ENCODE peak calls at places on chromosomes 11 and 22, in seven cellular contexts. O is astrocyte of the spinal cord, U is AG10803, I is HFF-Myc, N is SJCRH30, J is tibial artery, S is ovary. X is an unnamed sample.

GRCh38 chr22:49699928-49700498 is 127.7 kb downstream of the BRD1 start:
- DNase-seq in J (peak), N (no peak), U (no peak), I (no peak), O (no peak), S (no peak), X (no peak)

GRCh38 chr11:58531865-58532341 is 24.0 kb upstream of the OR5B21 start:
- DNase-seq in S (no peak), O (no peak), I (no peak), U (no peak), N (no peak), J (no peak), X (no peak)

GRCh38 chr22:48347311-48347710 is 1480.4 kb downstream of the BRD1 start:
- DNase-seq in U (no peak), N (no peak), I (no peak), O (no peak), J (no peak), S (no peak), X (no peak)

GRCh38 chr11:75319035-75319877 is 32.2 kb downstream of the ARRB1 start:
- DNase-seq in N (no peak), S (no peak), I (no peak), O (no peak), J (no peak), U (no peak), X (no peak)

GRCh38 chr11:115659061-115659963 is 155.1 kb upstream of the CADM1 start:
- DNase-seq in O (peak), J (no peak), U (no peak), N (no peak), S (peak), I (no peak), X (no peak)

GRCh38 chr22:17562906-17563870 is at the start of gene SLC25A18:
- DNase-seq in I (no peak), O (no peak), U (peak), J (peak), N (peak), S (no peak), X (peak)

GRCh38 chr11:14358729-14359439 is at the start of gene RRAS2:
- DNase-seq in J (peak), S (peak), N (peak), U (peak), O (peak), I (no peak), X (no peak)

GRCh38 chr11:117950999-117951961 is 22.1 kb upstream of the TMPRSS13 start:
- DNase-seq in U (no peak), O (no peak), J (no peak), N (no peak), S (no peak), I (no peak), X (no peak)

GRCh38 chr11:114262681-114263509 is 33.3 kb upstream of the NNMT start:
- DNase-seq in U (peak), I (no peak), N (peak), J (no peak), O (peak), S (no peak), X (no peak)

GRCh38 chr11:64553554-64554201 is 37.3 kb upstream of the SLC22A12 start:
- DNase-seq in S (peak), U (peak), I (peak), O (peak), J (peak), N (peak), X (no peak)

GRCh38 chr11:3160252-3161031 is 4.7 kb downstream of the OSBPL5 start:
- DNase-seq in U (peak), O (peak), J (peak), I (peak), N (peak), S (peak), X (peak)

GRCh38 chr22:44816141-44816540 is 63.8 kb downstream of the ARHGAP8 start:
- DNase-seq in N (no peak), U (no peak), O (no peak), S (no peak), J (no peak), I (no peak), X (no peak)

GRCh38 chr11:18005376-18006129 is 7.3 kb downstream of the SERGEF start:
- DNase-seq in I (no peak), J (no peak), U (peak), O (no peak), S (no peak), N (no peak), X (no peak)

GRCh38 chr11:78230161-78230877 is 41.6 kb downstream of the USP35 start:
- DNase-seq in I (no peak), S (no peak), N (peak), O (no peak), U (no peak), J (no peak), X (no peak)

GRCh38 chr11:18203723-18204122 is 31.1 kb downstream of the MRGPRX4 start:
- DNase-seq in N (peak), U (no peak), O (peak), S (no peak), I (peak), J (no peak), X (no peak)

DNA sequence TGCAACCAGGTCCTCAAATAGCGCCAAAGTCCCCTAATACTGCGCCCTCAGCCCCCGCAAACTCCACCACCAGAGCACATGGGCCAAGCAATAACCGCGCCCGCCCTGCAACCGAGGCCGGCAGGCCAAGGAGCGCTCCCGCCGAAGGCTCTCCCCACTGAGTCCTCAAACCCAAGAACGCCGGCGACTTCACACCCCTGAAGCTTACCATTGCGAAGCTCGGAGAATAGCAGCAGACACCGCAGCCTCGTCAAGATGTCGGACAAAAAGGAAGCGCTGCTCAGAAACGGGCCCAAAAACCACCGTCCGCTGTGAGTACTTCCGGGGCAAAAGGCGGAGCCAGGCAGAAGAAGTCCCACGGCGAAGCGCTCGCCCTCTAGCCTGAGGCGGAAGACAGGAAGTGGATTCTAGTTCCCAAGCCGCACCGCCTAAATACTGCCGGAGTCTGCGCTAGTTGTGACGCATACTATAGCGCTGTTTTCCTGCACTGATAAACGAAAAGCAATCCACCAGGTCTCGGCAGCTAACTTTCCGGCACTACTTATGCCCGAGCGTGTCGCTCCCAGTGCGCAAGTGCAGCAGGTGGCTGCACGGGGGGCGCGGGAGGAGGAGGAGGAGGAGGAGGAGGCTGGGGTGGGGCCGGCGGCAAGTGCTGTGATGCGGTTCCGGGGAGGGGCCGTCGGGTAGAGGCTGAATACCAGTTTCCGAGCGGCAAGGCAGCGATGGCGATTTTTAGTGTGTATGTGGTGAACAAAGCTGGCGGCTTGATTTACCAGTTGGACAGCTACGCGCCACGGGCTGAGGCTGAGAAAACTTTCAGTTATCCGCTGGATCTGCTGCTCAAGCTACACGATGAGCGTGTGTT is at the start of the genes RPS25 and TRAPPC4:
- DNase-seq in J (peak), O (peak), I (peak), U (peak), S (peak), N (peak), X (peak)
- H3K4me3 ChIP-seq in J (peak), O (peak), I (peak), U (peak), S (peak), N (peak), X (peak)

DNA sequence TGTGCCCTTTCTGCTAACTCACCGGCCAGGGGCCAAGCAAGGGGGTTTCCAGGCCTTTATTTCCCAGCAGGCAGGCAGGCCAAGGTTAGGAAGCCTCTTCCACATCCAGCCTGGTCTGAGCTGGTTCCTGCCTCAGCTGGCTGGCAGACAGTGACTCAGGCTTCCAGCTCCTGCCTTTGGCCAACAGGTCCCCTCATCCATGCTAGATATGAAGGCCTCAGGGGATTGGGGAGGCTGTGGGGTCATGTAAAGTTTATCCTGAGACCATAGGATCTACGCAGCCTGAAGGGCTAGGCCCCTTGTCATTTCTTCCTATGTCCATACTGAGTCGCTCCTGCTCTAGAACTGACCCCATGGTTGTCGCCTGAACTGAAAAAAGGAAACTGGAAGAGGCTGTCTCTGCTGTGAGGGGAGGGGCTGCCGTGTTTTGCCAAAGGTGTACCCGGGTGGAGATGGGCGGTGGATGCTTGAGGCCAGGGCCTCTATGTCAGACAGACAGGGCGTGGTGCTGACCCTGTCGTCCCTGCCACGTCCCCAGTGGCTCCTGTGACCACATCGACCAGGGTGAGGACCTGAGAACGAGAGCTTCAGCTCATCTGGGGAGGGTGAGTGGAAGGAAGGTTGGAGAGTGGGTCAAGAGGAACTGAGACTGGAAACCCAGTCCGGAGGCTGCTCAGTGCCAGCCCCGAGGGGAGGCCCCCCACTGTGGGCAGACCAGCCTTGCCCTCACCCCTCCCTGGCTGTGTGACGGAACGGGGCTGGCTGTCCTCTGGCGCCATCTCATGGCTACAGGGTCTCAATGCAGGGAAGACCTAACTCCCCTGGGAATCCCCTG is 17.0 kb downstream of the P2RY6 start:
- DNase-seq in U (peak), I (no peak), O (peak), J (peak), N (peak), S (peak), X (no peak)
- H3K4me3 ChIP-seq in U (no peak), I (no peak), O (no peak), J (peak), N (peak), S (no peak), X (no peak)

GRCh38 chr22:20436309-20437252 is 1.0 kb downstream of the SCARF2 start:
- DNase-seq in J (peak), U (peak), O (peak), N (peak), S (peak), I (no peak), X (no peak)
- H3K4me3 ChIP-seq in J (peak), U (peak), O (peak), N (peak), S (peak), I (peak), X (peak)

DNA sequence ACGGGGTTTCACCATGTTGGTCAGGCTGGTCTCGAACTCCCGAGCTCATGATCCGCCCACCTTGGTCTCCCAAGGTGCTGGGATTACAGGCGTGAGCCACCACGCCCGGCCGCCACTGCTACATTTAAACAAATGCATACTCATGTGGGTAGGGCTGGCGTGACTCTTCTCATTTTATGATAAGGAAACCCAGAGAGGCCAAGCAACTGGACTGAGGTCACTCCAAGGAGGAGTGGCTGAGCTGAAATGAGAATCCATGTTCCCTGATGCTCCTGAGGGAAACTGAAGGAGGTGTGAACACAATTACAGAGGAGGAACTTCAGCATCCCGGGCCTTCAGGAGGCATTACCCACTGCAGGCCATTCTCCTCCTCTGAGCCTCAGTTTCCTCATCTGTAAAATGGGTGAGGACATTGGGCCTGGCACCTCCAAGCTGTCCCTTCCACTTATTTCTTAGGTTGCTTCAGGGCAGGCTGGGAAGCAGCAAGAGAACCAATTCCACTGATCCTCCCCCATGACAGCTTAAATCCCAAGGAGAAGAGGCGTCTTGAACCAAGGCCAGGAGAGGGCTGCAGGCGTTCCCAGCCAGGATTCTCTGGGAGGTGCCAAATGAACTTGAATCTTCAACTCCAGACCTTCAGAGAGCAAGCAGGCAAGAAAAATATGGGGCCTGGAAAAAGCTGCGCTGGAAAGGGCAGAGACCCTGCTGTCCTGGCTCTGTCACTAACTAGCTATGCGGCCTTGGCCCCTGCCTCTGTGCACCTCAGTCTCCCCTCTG is 2.9 kb downstream of the TST start:
- DNase-seq in O (no peak), S (no peak), U (no peak), N (no peak), I (no peak), J (no peak), X (no peak)
- H3K4me3 ChIP-seq in O (no peak), S (no peak), U (no peak), N (no peak), I (no peak), J (no peak), X (no peak)

DNA sequence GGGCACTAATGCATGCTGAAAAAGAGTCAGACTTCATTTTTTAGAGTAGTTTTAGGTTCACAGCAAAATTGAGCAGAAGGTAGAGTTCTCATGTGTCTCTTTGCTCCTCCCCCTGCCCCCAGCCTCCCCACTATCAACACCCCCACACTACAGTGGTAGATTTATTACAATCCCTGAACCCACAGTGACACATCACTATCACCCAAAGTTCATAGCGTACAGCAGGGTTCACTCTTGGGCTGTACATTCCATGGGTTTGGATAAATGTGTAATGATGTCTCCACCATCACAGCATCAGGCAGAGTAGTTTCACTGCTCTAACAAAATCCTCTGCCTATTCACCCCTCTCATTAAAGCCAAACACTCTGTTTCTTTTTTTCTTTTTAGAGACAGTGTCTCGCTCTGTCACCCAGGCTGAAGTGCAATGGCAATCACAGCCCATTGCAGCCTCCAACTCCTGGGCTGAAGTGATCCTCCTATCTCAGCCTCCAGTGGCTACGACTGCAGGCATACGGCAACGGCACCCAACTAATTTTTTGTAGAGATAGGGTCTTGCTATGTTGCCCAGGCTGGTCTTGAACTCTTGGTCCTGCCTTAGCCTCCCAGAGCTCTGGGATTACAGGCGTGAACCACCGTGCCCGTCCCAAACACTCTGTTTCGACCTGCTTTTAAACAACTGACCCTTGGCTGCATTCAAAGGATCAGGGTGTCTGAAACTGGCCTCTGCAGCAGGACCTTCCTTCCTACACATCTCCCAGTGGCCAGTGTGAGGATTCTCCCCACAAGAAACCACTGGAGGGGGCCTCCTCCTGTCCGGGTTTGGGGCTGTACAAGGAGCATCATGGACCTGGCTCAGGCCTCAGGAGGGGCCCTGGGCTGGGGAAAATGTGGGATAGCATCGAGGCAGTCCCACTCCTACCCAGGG is 4.2 kb downstream of the BEST1 start:
- DNase-seq in S (no peak), N (no peak), J (no peak), O (no peak), U (peak), I (no peak), X (no peak)
- H3K4me3 ChIP-seq in S (no peak), N (no peak), J (no peak), O (no peak), U (peak), I (no peak), X (peak)

DNA sequence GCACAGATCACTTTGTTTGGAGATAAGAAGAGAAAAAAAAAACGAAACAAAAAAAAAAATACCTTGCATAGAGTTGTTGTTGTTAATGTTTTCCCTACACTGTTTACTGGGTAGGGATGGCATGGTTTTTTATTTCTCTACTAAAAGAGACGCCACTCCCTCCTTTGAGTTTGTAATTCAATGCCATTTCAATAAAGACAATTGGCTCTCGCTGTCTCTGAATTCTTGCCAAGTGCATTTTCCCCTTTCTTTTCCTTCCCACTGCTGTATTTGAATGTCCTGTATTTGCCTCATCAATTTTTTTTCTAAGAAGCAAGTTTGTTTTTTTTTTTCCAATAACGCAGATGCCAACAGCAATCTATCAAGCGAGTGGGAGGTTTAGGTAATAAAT is 213.8 kb upstream of the UBASH3B start:
- DNase-seq in O (no peak), U (no peak), N (no peak), I (no peak), J (no peak), S (no peak), X (no peak)
- H3K4me3 ChIP-seq in O (no peak), U (peak), N (no peak), I (peak), J (peak), S (peak), X (peak)

GRCh38 chr11:124274000-124274399 is 17.8 kb downstream of the OR8G5 start:
- DNase-seq in N (no peak), S (no peak), J (no peak), U (no peak), O (no peak), I (no peak), X (no peak)
- H3K4me3 ChIP-seq in N (no peak), S (no peak), J (no peak), U (no peak), O (no peak), I (no peak), X (no peak)

DNA sequence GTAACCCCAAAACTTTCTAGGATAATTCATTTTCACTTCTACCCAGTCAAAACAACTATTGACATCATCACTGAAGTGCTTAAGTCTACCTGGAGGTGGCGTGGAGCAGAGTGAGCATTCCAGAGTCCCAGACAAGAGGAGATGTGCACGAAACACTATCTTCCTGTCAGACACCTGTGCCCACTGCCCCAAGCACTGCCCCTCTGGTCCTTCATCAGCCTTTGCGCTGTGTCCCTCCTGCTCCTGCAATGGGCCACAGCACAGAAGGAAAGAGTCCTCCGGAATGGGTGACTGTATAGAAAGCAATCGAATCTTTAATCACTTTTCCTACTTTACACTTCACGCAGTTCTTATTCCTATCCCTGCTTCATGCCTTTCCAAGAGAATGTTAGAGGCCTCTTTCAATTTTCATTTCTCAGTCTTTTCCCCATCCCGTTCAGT is 512 bp upstream of the GRIA4 start:
- DNase-seq in N (no peak), O (peak), U (no peak), J (no peak), I (no peak), S (no peak), X (no peak)
- H3K4me3 ChIP-seq in N (no peak), O (no peak), U (no peak), J (no peak), I (no peak), S (no peak), X (no peak)

X was measured in skeletal muscle cell.